ENCODE peak calls at places on chromosomes 16 and 17, in four cellular contexts. One of them, this sample, is unnamed.

GRCh38 chr17:42853597-42853967 is 2.6 kb downstream of the AOC3 start:
- DNase-seq in NAMALWA: peak; percentile 24
- DNase-seq in anterior cingulate cortex: no peak
- DNase-seq in activated CD4-positive, alpha-beta T cell treated with anti-CD3 and anti-CD28 coated beads, Interleukin-2, amount 50 U/mL, for 24 hours: no peak
- DNase-seq in this sample: no peak

GRCh38 chr17:50213026-50214015 is 11.9 kb upstream of the COL1A1 start:
- DNase-seq in NAMALWA: peak; percentile 24
- DNase-seq in activated CD4-positive, alpha-beta T cell treated with anti-CD3 and anti-CD28 coated beads, Interleukin-2, amount 50 U/mL, for 24 hours: no peak
- DNase-seq in anterior cingulate cortex: no peak
- DNase-seq in this sample: no peak

GRCh38 chr17:19703106-19703775 is 13.1 kb downstream of the SLC47A2 start:
- DNase-seq in activated CD4-positive, alpha-beta T cell treated with anti-CD3 and anti-CD28 coated beads, Interleukin-2, amount 50 U/mL, for 24 hours: no peak
- DNase-seq in anterior cingulate cortex: no peak
- DNase-seq in NAMALWA: no peak
- DNase-seq in this sample: no peak

GRCh38 chr16:62077998-62078397 is 41.8 kb upstream of the CDH8 start:
- DNase-seq in NAMALWA: peak; percentile 24
- DNase-seq in anterior cingulate cortex: no peak
- DNase-seq in activated CD4-positive, alpha-beta T cell treated with anti-CD3 and anti-CD28 coated beads, Interleukin-2, amount 50 U/mL, for 24 hours: no peak
- DNase-seq in this sample: peak; percentile 2

GRCh38 chr17:14157822-14158221 is 78.8 kb downstream of the CDRT15 start:
- DNase-seq in anterior cingulate cortex: no peak
- DNase-seq in NAMALWA: no peak
- DNase-seq in activated CD4-positive, alpha-beta T cell treated with anti-CD3 and anti-CD28 coated beads, Interleukin-2, amount 50 U/mL, for 24 hours: no peak
- DNase-seq in this sample: no peak

GRCh38 chr17:7803981-7804380 is 30.0 kb upstream of the KDM6B start:
- DNase-seq in activated CD4-positive, alpha-beta T cell treated with anti-CD3 and anti-CD28 coated beads, Interleukin-2, amount 50 U/mL, for 24 hours: no peak
- DNase-seq in anterior cingulate cortex: no peak
- DNase-seq in NAMALWA: no peak
- DNase-seq in this sample: no peak

GRCh38 chr17:27807567-27808470 is 7.5 kb upstream of the NOS2 start:
- DNase-seq in anterior cingulate cortex: no peak
- DNase-seq in activated CD4-positive, alpha-beta T cell treated with anti-CD3 and anti-CD28 coated beads, Interleukin-2, amount 50 U/mL, for 24 hours: peak; percentile 46
- DNase-seq in NAMALWA: peak; percentile 58
- DNase-seq in this sample: no peak

GRCh38 chr17:56887552-56888467 is 26.0 kb downstream of the TRIM25 start:
- DNase-seq in anterior cingulate cortex: no peak
- DNase-seq in activated CD4-positive, alpha-beta T cell treated with anti-CD3 and anti-CD28 coated beads, Interleukin-2, amount 50 U/mL, for 24 hours: no peak
- DNase-seq in NAMALWA: no peak
- DNase-seq in this sample: no peak

GRCh38 chr17:47286198-47286914 is 32.7 kb downstream of the ITGB3 start:
- DNase-seq in anterior cingulate cortex: no peak
- DNase-seq in activated CD4-positive, alpha-beta T cell treated with anti-CD3 and anti-CD28 coated beads, Interleukin-2, amount 50 U/mL, for 24 hours: no peak
- DNase-seq in NAMALWA: peak; percentile 39
- DNase-seq in this sample: no peak

GRCh38 chr16:15897834-15898254 is 9.4 kb upstream of the CEP20 start:
- DNase-seq in anterior cingulate cortex: no peak
- DNase-seq in NAMALWA: peak; percentile 21
- DNase-seq in activated CD4-positive, alpha-beta T cell treated with anti-CD3 and anti-CD28 coated beads, Interleukin-2, amount 50 U/mL, for 24 hours: peak; percentile 15
- DNase-seq in this sample: no peak

GRCh38 chr17:18025596-18026407 is 13.2 kb downstream of the ATPAF2 start:
- DNase-seq in activated CD4-positive, alpha-beta T cell treated with anti-CD3 and anti-CD28 coated beads, Interleukin-2, amount 50 U/mL, for 24 hours: no peak
- DNase-seq in anterior cingulate cortex: no peak
- DNase-seq in NAMALWA: no peak
- DNase-seq in this sample: no peak

GRCh38 chr17:48241131-48241591 is 133.6 kb downstream of the SNX11 start:
- DNase-seq in activated CD4-positive, alpha-beta T cell treated with anti-CD3 and anti-CD28 coated beads, Interleukin-2, amount 50 U/mL, for 24 hours: no peak
- DNase-seq in anterior cingulate cortex: no peak
- DNase-seq in NAMALWA: no peak
- DNase-seq in this sample: no peak